ENCODE peak calls at places on chromosomes 16 and 17, in seven cellular contexts. W is uterus, T is mucosa of gallbladder, O is GM12865, C is mucosa of descending colon, L is LoVo, D is mesendoderm. B is an unnamed sample.

GRCh38 chr16:85515830-85516397 is 97.2 kb upstream of the GSE1 start:
- DNase-seq in C (no peak), W (no peak), L (no peak), T (no peak), O (no peak), D (no peak), B (no peak)

GRCh38 chr16:84138500-84138823 is 6.5 kb downstream of the HSDL1 start:
- DNase-seq in O (no peak), L (no peak), D (no peak), W (no peak), T (no peak), C (no peak), B (no peak)

GRCh38 chr17:79919164-79919585 is 79.9 kb upstream of the CBX4 start:
- DNase-seq in W (peak; percentile 62), C (peak; percentile 95), D (no peak), T (peak; percentile 95), L (peak; percentile 77), O (no peak), B (peak; percentile 73)

GRCh38 chr17:35912339-35912912 is 18.1 kb downstream of the RDM1 start:
- DNase-seq in W (no peak), D (no peak), C (no peak), O (no peak), L (no peak), T (no peak), B (no peak)

GRCh38 chr17:71188811-71189492 is 931.9 kb upstream of the SOX9 start:
- DNase-seq in L (peak; percentile 29), T (no peak), W (no peak), O (peak; percentile 6), D (no peak), C (no peak), B (peak; percentile 96)

GRCh38 chr17:18018411-18018921 is 20.5 kb downstream of the ATPAF2 start:
- DNase-seq in C (no peak), W (no peak), D (no peak), L (no peak), T (no peak), O (no peak), B (no peak)

GRCh38 chr16:8623634-8624033 is 2.1 kb downstream of the METTL22 start:
- DNase-seq in T (no peak), L (no peak), C (no peak), D (peak; percentile 54), O (no peak), W (no peak), B (no peak)

GRCh38 chr17:63841350-63842172 is 924 bp downstream of the SMARCD2 start:
- DNase-seq in C (peak; percentile 72), D (peak; percentile 55), T (peak; percentile 49), L (no peak), W (peak; percentile 57), O (peak; percentile 49), B (peak; percentile 22)

GRCh38 chr16:79664407-79664806 is 63.9 kb upstream of the MAF start:
- DNase-seq in D (no peak), L (no peak), O (no peak), W (no peak), T (no peak), C (no peak), B (no peak)

GRCh38 chr17:8994319-8994718 is 27.0 kb upstream of the NTN1 start:
- DNase-seq in L (peak; percentile 28), T (peak; percentile 62), D (peak; percentile 83), O (peak; percentile 84), W (peak; percentile 76), C (peak; percentile 81), B (peak; percentile 8)

GRCh38 chr17:57938061-57938502 is 17.1 kb downstream of the CUEDC1 start:
- DNase-seq in W (no peak), O (no peak), D (no peak), L (no peak), T (peak; percentile 67), C (peak; percentile 77), B (no peak)

GRCh38 chr17:77314601-77315000 is 173.8 kb downstream of the SEC14L1 start:
- DNase-seq in W (no peak), L (no peak), T (no peak), C (no peak), O (no peak), D (no peak), B (no peak)

GRCh38 chr16:85369741-85370528 is 243.2 kb upstream of the GSE1 start:
- DNase-seq in O (peak; percentile 29), C (peak; percentile 89), L (no peak), T (peak; percentile 54), W (peak; percentile 53), D (peak; percentile 47), B (peak; percentile 12)

GRCh38 chr16:84286568-84287220 is 8.0 kb upstream of the WFDC1 start:
- DNase-seq in D (no peak), T (peak; percentile 69), L (no peak), W (peak; percentile 50), C (peak; percentile 24), O (no peak), B (peak; percentile 9)

GRCh38 chr17:78583091-78583490 is 5.9 kb upstream of the DNAH17 start:
- DNase-seq in C (no peak), T (no peak), D (peak; percentile 68), O (peak; percentile 22), W (no peak), L (no peak), B (no peak)

GRCh38 chr17:21817791-21818364 is 125.6 kb downstream of the KCNJ18 start:
- DNase-seq in W (no peak), D (no peak), O (no peak), L (no peak), T (no peak), C (no peak), B (no peak)

GRCh38 chr16:59295474-59295873 is 561.4 kb upstream of the GOT2 start:
- DNase-seq in O (no peak), D (no peak), W (no peak), C (no peak), T (no peak), L (no peak), B (no peak)

GRCh38 chr17:16465861-16466338 is 26.1 kb downstream of the LRRC75A start:
- DNase-seq in W (no peak), C (peak; percentile 95), T (no peak), D (peak; percentile 58), O (no peak), L (peak; percentile 86), B (no peak)

GRCh38 chr17:60557805-60558204 is 31.8 kb upstream of the APPBP2 start:
- DNase-seq in T (no peak), W (no peak), L (no peak), O (no peak), C (no peak), D (peak; percentile 28), B (no peak)

GRCh38 chr16:51763072-51763658 is 612.1 kb upstream of the SALL1 start:
- DNase-seq in O (no peak), W (no peak), C (no peak), L (no peak), D (peak; percentile 74), T (no peak), B (peak; percentile 10)

GRCh38 chr16:77869997-77870813 is 81.8 kb downstream of the VAT1L start:
- DNase-seq in T (no peak), O (no peak), W (no peak), C (peak; percentile 66), D (peak; percentile 27), L (no peak), B (no peak)

GRCh38 chr16:51971184-51971583 is 575.8 kb downstream of the TOX3 start:
- DNase-seq in D (peak; percentile 42), W (no peak), T (no peak), C (no peak), O (no peak), L (no peak), B (no peak)

GRCh38 chr17:57948555-57949420 is 6.4 kb downstream of the CUEDC1 start:
- DNase-seq in L (peak; percentile 89), T (no peak), C (no peak), W (no peak), D (peak; percentile 97), O (peak; percentile 42), B (peak; percentile 100)

GRCh38 chr17:44350733-44351226 is 5.7 kb downstream of the GRN start:
- DNase-seq in W (peak; percentile 47), T (peak; percentile 60), C (peak; percentile 85), L (peak; percentile 47), D (peak; percentile 71), O (peak; percentile 84), B (peak; percentile 17)

GRCh38 chr17:36183001-36183810 is 6.8 kb upstream of the TBC1D3B start:
- DNase-seq in O (peak; percentile 62), W (peak; percentile 22), T (no peak), D (peak; percentile 74), L (peak; percentile 58), C (peak; percentile 82), B (no peak)

GRCh38 chr16:11672206-11673090 is 4.2 kb downstream of the SNN start:
- DNase-seq in D (no peak), O (peak; percentile 78), W (no peak), T (no peak), L (no peak), C (no peak), B (no peak)

GRCh38 chr17:59754547-59754946 is 47.1 kb downstream of the VMP1 start:
- DNase-seq in L (peak; percentile 96), T (no peak), W (no peak), D (peak; percentile 64), C (no peak), O (peak; percentile 9), B (peak; percentile 100)

GRCh38 chr16:64440421-64440831 is 681.4 kb downstream of the CDH11 start:
- DNase-seq in C (no peak), W (peak; percentile 32), T (no peak), L (no peak), O (no peak), D (no peak), B (peak; percentile 97)

GRCh38 chr17:61463068-61463980 is 11.1 kb downstream of the TBX4 start:
- DNase-seq in D (peak; percentile 81), L (no peak), C (no peak), O (no peak), T (no peak), W (no peak), B (no peak)

GRCh38 chr16:47613251-47613650 is 152.1 kb downstream of the PHKB start:
- DNase-seq in W (no peak), C (no peak), D (no peak), T (no peak), O (no peak), L (no peak), B (no peak)

GRCh38 chr17:6497496-6498221 is 53.4 kb downstream of the PIMREG start:
- DNase-seq in L (no peak), O (no peak), C (no peak), W (no peak), T (no peak), D (no peak), B (no peak)

GRCh38 chr17:61474235-61474927 is 22.2 kb downstream of the TBX4 start:
- DNase-seq in W (peak; percentile 8), D (no peak), L (no peak), O (no peak), C (no peak), T (no peak), B (no peak)

GRCh38 chr17:44200478-44201155 is 933 bp upstream of the ATXN7L3 start:
- DNase-seq in T (no peak), C (no peak), O (no peak), W (no peak), D (peak; percentile 49), L (no peak), B (no peak)

GRCh38 chr16:70691223-70692129 is 5.6 kb upstream of the MTSS2 start:
- DNase-seq in O (no peak), D (peak; percentile 87), L (no peak), W (peak; percentile 90), T (peak; percentile 75), C (peak; percentile 66), B (no peak)

B was measured in RCC 7860.